ENCODE peak calls at places on chromosomes 6 and 20, in nine cellular contexts. C, A, Z, B, K, P, L, U and D are unnamed samples.

GRCh38 chr6:163123098-163123497 is 291.4 kb upstream of the QKI start:
- DNase-seq in A (no peak), U (no peak), Z (no peak), C (no peak), B (no peak), L (no peak), K (no peak), P (peak; percentile 11), D (no peak)

GRCh38 chr20:44719841-44720240 is 4.7 kb downstream of the CCN5 start:
- DNase-seq in K (no peak), B (no peak), C (no peak), A (no peak), P (no peak), L (no peak), Z (no peak), U (no peak), D (no peak)

GRCh38 chr6:150485559-150486517 is 113.8 kb upstream of the PLEKHG1 start:
- DNase-seq in C (no peak), K (no peak), A (peak; percentile 17), B (no peak), Z (no peak), L (no peak), U (no peak), P (no peak), D (no peak)

GRCh38 chr6:109891924-109892323 is 86.2 kb upstream of the GPR6 start:
- DNase-seq in A (no peak), C (no peak), B (no peak), U (no peak), P (no peak), K (no peak), Z (no peak), L (no peak), D (no peak)

GRCh38 chr6:34589140-34589539 is 33.0 kb upstream of the SPDEF start:
- DNase-seq in Z (no peak), L (no peak), K (no peak), U (no peak), B (no peak), P (no peak), A (no peak), C (no peak), D (no peak)

GRCh38 chr6:1586861-1587450 is 22.8 kb upstream of the FOXC1 start:
- DNase-seq in Z (no peak), P (no peak), A (no peak), B (no peak), C (no peak), K (no peak), L (no peak), U (no peak), D (no peak)

GRCh38 chr6:20909621-20910020 is 375.4 kb downstream of the CDKAL1 start:
- DNase-seq in U (no peak), C (no peak), L (no peak), P (no peak), K (no peak), Z (no peak), B (no peak), A (no peak), D (no peak)

GRCh38 chr20:16601019-16601418 is 27.8 kb upstream of the KIF16B start:
- DNase-seq in C (no peak), A (no peak), P (no peak), Z (no peak), K (no peak), L (no peak), B (no peak), U (no peak), D (no peak)